ENCODE peak calls at places on chromosomes 3 and 15, in five cellular contexts. M is HFFc6, C is left ventricle myocardium superior, O is left cardiac atrium, L is AG09319. R is an unnamed sample.

GRCh38 chr15:70053006-70053702 is 44.6 kb downstream of the TLE3 start:
- DNase-seq in M (no peak), C (no peak), O (no peak), L (no peak), R (no peak)

GRCh38 chr3:42708611-42709151 is 6.1 kb upstream of the HHATL start:
- DNase-seq in M (no peak), C (no peak), O (no peak), L (no peak), R (no peak)

GRCh38 chr15:78914027-78914764 is 30.6 kb downstream of the CTSH start:
- DNase-seq in M (peak; percentile 27), C (peak; percentile 67), O (no peak), L (no peak), R (no peak)

GRCh38 chr15:32688151-32688639 is 29.6 kb upstream of the GREM1 start:
- DNase-seq in M (peak; percentile 49), C (no peak), O (no peak), L (no peak), R (no peak)

GRCh38 chr3:197380786-197381185 is 82.4 kb upstream of the DLG1 start:
- DNase-seq in M (no peak), C (no peak), O (no peak), L (no peak), R (no peak)

GRCh38 chr3:81289676-81290075 is 471.8 kb downstream of the GBE1 start:
- DNase-seq in M (no peak), C (no peak), O (no peak), L (no peak), R (no peak)

GRCh38 chr3:187197255-187197654 is at the start of gene RTP1:
- DNase-seq in M (no peak), C (no peak), O (no peak), L (no peak), R (no peak)

GRCh38 chr3:66383998-66384745 is 116.7 kb downstream of the LRIG1 start:
- DNase-seq in M (no peak), C (no peak), O (no peak), L (no peak), R (no peak)

GRCh38 chr3:57992430-57993213 is 15.6 kb upstream of the FLNB start:
- DNase-seq in M (no peak), C (no peak), O (no peak), L (no peak), R (no peak)

GRCh38 chr3:125594581-125595011 is 701 bp downstream of the OSBPL11 start:
- DNase-seq in M (peak; percentile 1), C (peak; percentile 45), O (no peak), L (no peak), R (peak; percentile 17)

GRCh38 chr15:58525926-58526538 is 94.2 kb downstream of the LIPC start:
- DNase-seq in M (no peak), C (no peak), O (no peak), L (no peak), R (no peak)

GRCh38 chr3:76582632-76583378 is 457.1 kb upstream of the ROBO2 start:
- DNase-seq in M (no peak), C (no peak), O (no peak), L (no peak), R (peak; percentile 56)

GRCh38 chr3:172982731-172983364 is 158.2 kb downstream of the SPATA16 start:
- DNase-seq in M (no peak), C (no peak), O (no peak), L (no peak), R (no peak)

GRCh38 chr15:84151205-84151931 is 84.2 kb upstream of the GOLGA6L4 start:
- DNase-seq in M (no peak), C (no peak), O (no peak), L (no peak), R (no peak)

GRCh38 chr3:194995334-194995733 is 275.6 kb downstream of the XXYLT1 start:
- DNase-seq in M (no peak), C (no peak), O (no peak), L (no peak), R (no peak)

GRCh38 chr3:32018723-32019564 is 37.4 kb downstream of the ZNF860 start:
- DNase-seq in M (peak; percentile 29), C (no peak), O (no peak), L (peak; percentile 24), R (peak; percentile 64)

GRCh38 chr3:158103956-158104338 is 2.3 kb downstream of the SHOX2 start:
- DNase-seq in M (no peak), C (no peak), O (peak; percentile 17), L (no peak), R (no peak)

GRCh38 chr3:143596957-143597642 is 251.2 kb downstream of the SLC9A9 start:
- DNase-seq in M (no peak), C (no peak), O (no peak), L (no peak), R (no peak)

GRCh38 chr3:150061288-150062018 is 90.8 kb upstream of the PFN2 start:
- DNase-seq in M (no peak), C (no peak), O (no peak), L (no peak), R (no peak)

GRCh38 chr3:177642042-177642441 is 444.8 kb upstream of the TBL1XR1 start:
- DNase-seq in M (no peak), C (no peak), O (no peak), L (no peak), R (no peak)

GRCh38 chr15:64461577-64462162 is 1.3 kb downstream of the ZNF609 start:
- DNase-seq in M (peak; percentile 15), C (no peak), O (no peak), L (no peak), R (no peak)

GRCh38 chr3:73405853-73406252 is 218.9 kb downstream of the PDZRN3 start:
- DNase-seq in M (peak; percentile 32), C (no peak), O (no peak), L (peak; percentile 28), R (peak; percentile 26)

GRCh38 chr3:189458536-189458935 is 172.7 kb upstream of the TP63 start:
- DNase-seq in M (no peak), C (no peak), O (no peak), L (no peak), R (no peak)

GRCh38 chr3:45381168-45381852 is 7.1 kb upstream of the LARS2 start:
- DNase-seq in M (no peak), C (peak; percentile 35), O (peak; percentile 35), L (no peak), R (no peak)

GRCh38 chr15:68364028-68364659 is 67.8 kb downstream of the ITGA11 start:
- DNase-seq in M (no peak), C (peak; percentile 73), O (peak; percentile 76), L (no peak), R (no peak)

GRCh38 chr3:54211097-54211496 is 88.7 kb downstream of the CACNA2D3 start:
- DNase-seq in M (no peak), C (no peak), O (no peak), L (no peak), R (no peak)

GRCh38 chr15:39922450-39923092 is 2.5 kb upstream of the GPR176 start:
- DNase-seq in M (peak; percentile 39), C (no peak), O (no peak), L (no peak), R (no peak)

GRCh38 chr15:76107169-76107568 is 47.4 kb downstream of the TMEM266 start:
- DNase-seq in M (peak; percentile 10), C (no peak), O (no peak), L (no peak), R (peak; percentile 9)

GRCh38 chr3:155281892-155282291 is 11.6 kb downstream of the STRIT1 start:
- DNase-seq in M (peak; percentile 11), C (no peak), O (no peak), L (no peak), R (peak; percentile 9)

GRCh38 chr3:153138267-153139210 is 23.5 kb upstream of the RAP2B start:
- DNase-seq in M (peak; percentile 93), C (no peak), O (peak; percentile 49), L (peak; percentile 59), R (peak; percentile 93)

GRCh38 chr3:197711973-197712707 is 24.6 kb downstream of the RUBCN start:
- DNase-seq in M (peak; percentile 95), C (peak; percentile 85), O (peak; percentile 92), L (peak; percentile 74), R (peak; percentile 97)

GRCh38 chr3:129001817-129002572 is 891 bp downstream of the EFCC1 start:
- DNase-seq in M (no peak), C (no peak), O (no peak), L (no peak), R (no peak)

GRCh38 chr3:38960953-38961622 is 90.7 kb downstream of the SCN11A start:
- DNase-seq in M (peak; percentile 30), C (peak; percentile 37), O (peak; percentile 50), L (no peak), R (peak; percentile 54)

GRCh38 chr3:10489746-10490483 is 15.5 kb downstream of the ATP2B2 start:
- DNase-seq in M (no peak), C (no peak), O (no peak), L (no peak), R (no peak)

GRCh38 chr3:119338749-119339148 is 44.6 kb downstream of the ARHGAP31 start:
- DNase-seq in M (no peak), C (no peak), O (no peak), L (peak; percentile 11), R (no peak)

GRCh38 chr3:88418219-88418618 is 268.5 kb downstream of the C3orf38 start:
- DNase-seq in M (no peak), C (no peak), O (no peak), L (no peak), R (no peak)

GRCh38 chr3:49238274-49239127 is 38.5 kb downstream of the C3orf62 start:
- DNase-seq in M (no peak), C (no peak), O (no peak), L (no peak), R (peak; percentile 4)